ENCODE peak calls at places on chromosomes 7 and 10, in nine cellular contexts. One of them, this sample, is unnamed.

GRCh38 chr7:128453836-128454804 is 1.6 kb upstream of the HILPDA start:
- DNase-seq in CD14-positive monocyte: no peak
- DNase-seq in tibial artery: peak
- DNase-seq in globus pallidus: peak
- DNase-seq in left ventricle myocardium superior: peak
- DNase-seq in neural crest cell: peak
- DNase-seq in T1000: no peak
- DNase-seq in heart left ventricle: peak
- DNase-seq in type B pancreatic cell: peak
- DNase-seq in this sample: no peak

GRCh38 chr10:69612760-69613159 is 17.3 kb upstream of the FAM241B start:
- DNase-seq in CD14-positive monocyte: no peak
- DNase-seq in tibial artery: no peak
- DNase-seq in globus pallidus: peak
- DNase-seq in left ventricle myocardium superior: no peak
- DNase-seq in neural crest cell: no peak
- DNase-seq in T1000: no peak
- DNase-seq in heart left ventricle: no peak
- DNase-seq in type B pancreatic cell: no peak
- DNase-seq in this sample: no peak

GRCh38 chr7:47373871-47374451 is 207.9 kb downstream of the TNS3 start:
- DNase-seq in CD14-positive monocyte: no peak
- DNase-seq in tibial artery: no peak
- DNase-seq in globus pallidus: no peak
- DNase-seq in left ventricle myocardium superior: no peak
- DNase-seq in neural crest cell: no peak
- DNase-seq in T1000: no peak
- DNase-seq in heart left ventricle: no peak
- DNase-seq in type B pancreatic cell: no peak
- DNase-seq in this sample: no peak

GRCh38 chr7:48052748-48053147 is 17.4 kb downstream of the C7orf57 start:
- DNase-seq in CD14-positive monocyte: no peak
- DNase-seq in tibial artery: no peak
- DNase-seq in globus pallidus: no peak
- DNase-seq in left ventricle myocardium superior: no peak
- DNase-seq in neural crest cell: no peak
- DNase-seq in T1000: peak
- DNase-seq in heart left ventricle: no peak
- DNase-seq in type B pancreatic cell: no peak
- DNase-seq in this sample: peak

GRCh38 chr7:11486271-11486670 is 345.7 kb downstream of the THSD7A start:
- DNase-seq in CD14-positive monocyte: no peak
- DNase-seq in tibial artery: no peak
- DNase-seq in globus pallidus: no peak
- DNase-seq in left ventricle myocardium superior: no peak
- DNase-seq in neural crest cell: no peak
- DNase-seq in T1000: no peak
- DNase-seq in heart left ventricle: no peak
- DNase-seq in type B pancreatic cell: no peak
- DNase-seq in this sample: no peak

GRCh38 chr7:155721056-155721455 is 76.6 kb downstream of the RBM33 start:
- DNase-seq in CD14-positive monocyte: no peak
- DNase-seq in tibial artery: no peak
- DNase-seq in globus pallidus: no peak
- DNase-seq in left ventricle myocardium superior: no peak
- DNase-seq in neural crest cell: no peak
- DNase-seq in T1000: no peak
- DNase-seq in heart left ventricle: no peak
- DNase-seq in type B pancreatic cell: no peak
- DNase-seq in this sample: no peak

GRCh38 chr10:71201921-71202713 is 10.3 kb upstream of the UNC5B start:
- DNase-seq in CD14-positive monocyte: no peak
- DNase-seq in tibial artery: peak
- DNase-seq in globus pallidus: no peak
- DNase-seq in left ventricle myocardium superior: no peak
- DNase-seq in neural crest cell: no peak
- DNase-seq in T1000: no peak
- DNase-seq in heart left ventricle: no peak
- DNase-seq in type B pancreatic cell: no peak
- DNase-seq in this sample: no peak

GRCh38 chr10:30436688-30437038 is 2.7 kb downstream of the MAP3K8 start:
- DNase-seq in CD14-positive monocyte: no peak
- DNase-seq in tibial artery: no peak
- DNase-seq in globus pallidus: no peak
- DNase-seq in left ventricle myocardium superior: no peak
- DNase-seq in neural crest cell: no peak
- DNase-seq in T1000: no peak
- DNase-seq in heart left ventricle: no peak
- DNase-seq in type B pancreatic cell: no peak
- DNase-seq in this sample: no peak

GRCh38 chr7:151684408-151685175 is 164.9 kb upstream of the RHEB start:
- DNase-seq in CD14-positive monocyte: no peak
- DNase-seq in tibial artery: peak
- DNase-seq in globus pallidus: no peak
- DNase-seq in left ventricle myocardium superior: no peak
- DNase-seq in neural crest cell: no peak
- DNase-seq in T1000: no peak
- DNase-seq in heart left ventricle: no peak
- DNase-seq in type B pancreatic cell: no peak
- DNase-seq in this sample: no peak

GRCh38 chr7:1928555-1929348 is 258.7 kb downstream of the ELFN1 start:
- DNase-seq in CD14-positive monocyte: no peak
- DNase-seq in tibial artery: no peak
- DNase-seq in globus pallidus: no peak
- DNase-seq in left ventricle myocardium superior: peak
- DNase-seq in neural crest cell: no peak
- DNase-seq in T1000: no peak
- DNase-seq in heart left ventricle: no peak
- DNase-seq in type B pancreatic cell: no peak
- DNase-seq in this sample: no peak

GRCh38 chr7:107898997-107899594 is 8.1 kb downstream of the DLD start:
- DNase-seq in CD14-positive monocyte: no peak
- DNase-seq in tibial artery: no peak
- DNase-seq in globus pallidus: no peak
- DNase-seq in left ventricle myocardium superior: no peak
- DNase-seq in neural crest cell: no peak
- DNase-seq in T1000: no peak
- DNase-seq in heart left ventricle: no peak
- DNase-seq in type B pancreatic cell: no peak
- DNase-seq in this sample: no peak

GRCh38 chr7:108455833-108456677 is at the start of gene NRCAM:
- DNase-seq in CD14-positive monocyte: no peak
- DNase-seq in tibial artery: no peak
- DNase-seq in globus pallidus: peak
- DNase-seq in left ventricle myocardium superior: peak
- DNase-seq in neural crest cell: peak
- DNase-seq in T1000: no peak
- DNase-seq in heart left ventricle: peak
- DNase-seq in type B pancreatic cell: peak
- DNase-seq in this sample: no peak

GRCh38 chr7:46957195-46957594 is 624.7 kb downstream of the TNS3 start:
- DNase-seq in CD14-positive monocyte: no peak
- DNase-seq in tibial artery: no peak
- DNase-seq in globus pallidus: no peak
- DNase-seq in left ventricle myocardium superior: no peak
- DNase-seq in neural crest cell: no peak
- DNase-seq in T1000: no peak
- DNase-seq in heart left ventricle: no peak
- DNase-seq in type B pancreatic cell: no peak
- DNase-seq in this sample: no peak

GRCh38 chr10:89535185-89536012 is at the start of gene SLC16A12:
- DNase-seq in CD14-positive monocyte: no peak
- DNase-seq in tibial artery: no peak
- DNase-seq in globus pallidus: no peak
- DNase-seq in left ventricle myocardium superior: peak
- DNase-seq in neural crest cell: peak
- DNase-seq in T1000: no peak
- DNase-seq in heart left ventricle: no peak
- DNase-seq in type B pancreatic cell: peak
- DNase-seq in this sample: no peak

GRCh38 chr10:29257106-29257783 is 31.6 kb upstream of the LYZL1 start:
- DNase-seq in CD14-positive monocyte: no peak
- DNase-seq in tibial artery: peak
- DNase-seq in globus pallidus: no peak
- DNase-seq in left ventricle myocardium superior: peak
- DNase-seq in neural crest cell: no peak
- DNase-seq in T1000: peak
- DNase-seq in heart left ventricle: no peak
- DNase-seq in type B pancreatic cell: no peak
- DNase-seq in this sample: no peak

GRCh38 chr10:75606203-75606779 is 174.9 kb downstream of the LRMDA start:
- DNase-seq in CD14-positive monocyte: no peak
- DNase-seq in tibial artery: no peak
- DNase-seq in globus pallidus: no peak
- DNase-seq in left ventricle myocardium superior: no peak
- DNase-seq in neural crest cell: no peak
- DNase-seq in T1000: no peak
- DNase-seq in heart left ventricle: no peak
- DNase-seq in type B pancreatic cell: no peak
- DNase-seq in this sample: no peak

GRCh38 chr10:11050301-11051000 is 32.8 kb downstream of the CELF2 start:
- DNase-seq in CD14-positive monocyte: no peak
- DNase-seq in tibial artery: no peak
- DNase-seq in globus pallidus: no peak
- DNase-seq in left ventricle myocardium superior: no peak
- DNase-seq in neural crest cell: no peak
- DNase-seq in T1000: no peak
- DNase-seq in heart left ventricle: no peak
- DNase-seq in type B pancreatic cell: no peak
- DNase-seq in this sample: no peak